ENCODE peak calls at places on chromosomes 16 and 17, in seven cellular contexts. V is A549; M is neural crest cell; G is EH; K is RPMI7951; Y is activated CD4-positive, alpha-beta T cell treated with anti-CD3 and anti-CD28 coated beads for 24 hours; Q is NCI-H1436. E is an unnamed sample.

GRCh38 chr17:14904406-14904805 is 360.7 kb downstream of the PMP22 start:
- DNase-seq in G (peak; percentile 75), M (no peak), Y (no peak), V (no peak), K (no peak), Q (no peak), E (no peak)

GRCh38 chr16:49439050-49439449 is 65.4 kb downstream of the C16orf78 start:
- DNase-seq in V (no peak), K (no peak), M (peak; percentile 13), Y (no peak), G (no peak), Q (no peak), E (no peak)

GRCh38 chr16:70789231-70789926 is 11.6 kb downstream of the VAC14 start:
- DNase-seq in Q (no peak), M (no peak), K (no peak), G (peak; percentile 62), Y (no peak), V (peak; percentile 59), E (no peak)

GRCh38 chr16:70523621-70524405 is at the start of gene SF3B3:
- DNase-seq in M (peak; percentile 62), Y (peak; percentile 41), K (peak; percentile 73), Q (peak; percentile 81), G (no peak), V (peak; percentile 60), E (peak; percentile 75)

GRCh38 chr16:73091199-73091598 is 43.3 kb upstream of the ZFHX3 start:
- DNase-seq in Y (no peak), Q (no peak), M (no peak), G (no peak), V (no peak), K (no peak), E (no peak)

GRCh38 chr17:39094607-39095308 is 56.7 kb downstream of the PLXDC1 start:
- DNase-seq in M (no peak), G (no peak), Y (no peak), K (no peak), V (no peak), Q (no peak), E (no peak)

GRCh38 chr17:63918305-63918704 is 334 bp downstream of the GH1 start:
- DNase-seq in M (no peak), V (no peak), Q (no peak), K (no peak), G (no peak), Y (no peak), E (no peak)

GRCh38 chr17:41967141-41967920 is 736 bp downstream of the CNP start:
- DNase-seq in Q (peak; percentile 9), Y (peak; percentile 29), V (no peak), G (no peak), M (peak; percentile 42), K (peak; percentile 36), E (peak; percentile 35)

GRCh38 chr16:1961651-1962067 is 2.3 kb downstream of the NDUFB10 start:
- DNase-seq in K (no peak), Q (no peak), V (no peak), G (no peak), Y (no peak), M (no peak), E (peak; percentile 60)

GRCh38 chr17:71335212-71335611 is 785.6 kb upstream of the SOX9 start:
- DNase-seq in G (no peak), Q (no peak), V (no peak), M (no peak), Y (no peak), K (no peak), E (no peak)

GRCh38 chr16:57167951-57168350 is 17.9 kb downstream of the PSME3IP1 start:
- DNase-seq in K (peak; percentile 66), Q (peak; percentile 56), M (no peak), G (peak; percentile 76), V (no peak), Y (no peak), E (peak; percentile 36)

GRCh38 chr17:17710728-17711541 is 29.7 kb downstream of the RAI1 start:
- DNase-seq in V (peak; percentile 99), Q (no peak), G (peak; percentile 94), K (peak; percentile 84), M (no peak), Y (no peak), E (no peak)

GRCh38 chr17:58763263-58763662 is 7.6 kb downstream of the PPM1E start:
- DNase-seq in K (no peak), Q (no peak), V (no peak), M (no peak), G (no peak), Y (no peak), E (no peak)

GRCh38 chr16:69566437-69567030 is 768 bp downstream of the NFAT5 start:
- DNase-seq in M (peak; percentile 24), V (peak; percentile 49), G (peak; percentile 83), Y (no peak), Q (no peak), K (peak; percentile 72), E (peak; percentile 66)

GRCh38 chr17:64420143-64420670 is 28.7 kb upstream of the MILR1 start:
- DNase-seq in M (peak; percentile 17), Y (no peak), G (peak; percentile 85), K (peak; percentile 74), Q (peak; percentile 71), V (peak; percentile 85), E (peak; percentile 76)